ENCODE peak calls at places on chromosome 19, in six cellular contexts. C is tibial nerve; L is DMS153; U is GM23248; V is heart right ventricle; J is activated CD4-positive, CD25-positive, alpha-beta regulatory T cell treated with anti-CD3 and anti-CD28 coated beads, Interleukin-2, amount 50 U/mL, for 16 hours. S is an unnamed sample.

GRCh38 chr19:16614941-16615340 is 13.1 kb downstream of the MED26 start:
- DNase-seq in C (no peak), L (no peak), U (no peak), V (no peak), J (no peak), S (no peak)

GRCh38 chr19:4057913-4058695 is 8.6 kb downstream of the ZBTB7A start:
- DNase-seq in C (peak), L (no peak), U (peak), V (peak), J (no peak), S (no peak)

GRCh38 chr19:29643361-29643935 is 21.8 kb upstream of the PLEKHF1 start:
- DNase-seq in C (no peak), L (no peak), U (no peak), V (no peak), J (no peak), S (no peak)

GRCh38 chr19:5595129-5595528 is 27.4 kb upstream of the TINCR start:
- DNase-seq in C (no peak), L (no peak), U (no peak), V (no peak), J (no peak), S (peak)

GRCh38 chr19:492091-492531 is 4.2 kb upstream of the MADCAM1 start:
- DNase-seq in C (no peak), L (no peak), U (peak), V (no peak), J (no peak), S (no peak)

GRCh38 chr19:50772408-50773311 is 2.4 kb downstream of the GPR32 start:
- DNase-seq in C (no peak), L (no peak), U (peak), V (no peak), J (no peak), S (no peak)

GRCh38 chr19:33788676-33789075 is 8.0 kb upstream of the KCTD15 start:
- DNase-seq in C (no peak), L (no peak), U (no peak), V (no peak), J (no peak), S (no peak)

GRCh38 chr19:33888665-33889064 is 92.0 kb downstream of the KCTD15 start:
- DNase-seq in C (no peak), L (no peak), U (no peak), V (no peak), J (no peak), S (no peak)

GRCh38 chr19:3494051-3494450 is 6.4 kb downstream of the DOHH start:
- DNase-seq in C (no peak), L (no peak), U (no peak), V (no peak), J (no peak), S (no peak)

GRCh38 chr19:3034845-3035541 is 5.9 kb upstream of the TLE2 start:
- DNase-seq in C (no peak), L (no peak), U (peak), V (peak), J (no peak), S (no peak)

GRCh38 chr19:13899912-13900584 is 5.9 kb downstream of the BRME1 start:
- DNase-seq in C (peak), L (no peak), U (peak), V (no peak), J (no peak), S (no peak)

GRCh38 chr19:16327911-16328823 is 3.5 kb downstream of the KLF2 start:
- DNase-seq in C (peak), L (no peak), U (peak), V (peak), J (no peak), S (no peak)

GRCh38 chr19:44282846-44283245 is 22.0 kb downstream of the ZNF235 start:
- DNase-seq in C (no peak), L (no peak), U (peak), V (no peak), J (no peak), S (no peak)

GRCh38 chr19:44927746-44928145 is 13.3 kb downstream of the APOC1 start:
- DNase-seq in C (no peak), L (no peak), U (peak), V (no peak), J (no peak), S (no peak)

GRCh38 chr19:3039641-3040077 is 10.6 kb upstream of the TLE2 start:
- DNase-seq in C (no peak), L (no peak), U (no peak), V (no peak), J (no peak), S (no peak)

GRCh38 chr19:42282036-42282762 is 13.1 kb downstream of the CIC start:
- DNase-seq in C (no peak), L (no peak), U (peak), V (peak), J (no peak), S (no peak)

GRCh38 chr19:17579523-17580244 is 24.2 kb downstream of the COLGALT1 start:
- DNase-seq in C (peak), L (peak), U (peak), V (peak), J (no peak), S (no peak)

GRCh38 chr19:8269724-8270123 is 38.4 kb downstream of the CD320 start:
- DNase-seq in C (no peak), L (no peak), U (no peak), V (no peak), J (no peak), S (no peak)

GRCh38 chr19:29549105-29550070 is 23.6 kb downstream of the VSTM2B start:
- DNase-seq in C (no peak), L (no peak), U (no peak), V (no peak), J (no peak), S (no peak)

GRCh38 chr19:45091031-45091918 is 1.7 kb upstream of the PPP1R37 start:
- DNase-seq in C (peak), L (peak), U (peak), V (peak), J (peak), S (peak)

GRCh38 chr19:12112238-12112637 is 27.9 kb downstream of the ZNF20 start:
- DNase-seq in C (no peak), L (no peak), U (no peak), V (no peak), J (no peak), S (no peak)

GRCh38 chr19:38224014-38224862 is at the start of gene DPF1:
- DNase-seq in C (no peak), L (peak), U (peak), V (peak), J (no peak), S (peak)

GRCh38 chr19:18386543-18387251 is 739 bp downstream of the GDF15 start:
- DNase-seq in C (peak), L (no peak), U (peak), V (no peak), J (no peak), S (no peak)

GRCh38 chr19:472005-472858 is 11.4 kb upstream of the SHC2 start:
- DNase-seq in C (no peak), L (no peak), U (peak), V (no peak), J (no peak), S (no peak)

GRCh38 chr19:3323026-3323425 is 43.4 kb upstream of the NFIC start:
- DNase-seq in C (no peak), L (no peak), U (no peak), V (no peak), J (no peak), S (no peak)

GRCh38 chr19:12162882-12163806 is at the start of gene ZNF136:
- DNase-seq in C (peak), L (peak), U (peak), V (peak), J (peak), S (peak)

GRCh38 chr19:8654591-8655339 is 24.3 kb downstream of the NFILZ start:
- DNase-seq in C (no peak), L (no peak), U (peak), V (no peak), J (peak), S (no peak)

GRCh38 chr19:46517471-46517870 is 21.8 kb upstream of the PNMA8B start:
- DNase-seq in C (no peak), L (no peak), U (no peak), V (no peak), J (no peak), S (no peak)

GRCh38 chr19:10420444-10421239 is at the start of gene PDE4A:
- DNase-seq in C (no peak), L (no peak), U (peak), V (no peak), J (no peak), S (peak)

GRCh38 chr19:34217952-34218817 is 36.2 kb upstream of the GARRE1 start:
- DNase-seq in C (no peak), L (peak), U (peak), V (no peak), J (peak), S (peak)